ENCODE peak calls at places on chromosomes 12 and 14, in four cellular contexts. C is B cell, P is GM10248, T is ascending aorta. B is an unnamed sample.

GRCh38 chr14:85333313-85333712 is 196.6 kb upstream of the FLRT2 start:
- DNase-seq in C (no peak), T (no peak), P (no peak), B (no peak)

GRCh38 chr12:68559984-68560822 is 50.5 kb upstream of the RAP1B start:
- DNase-seq in T (peak), C (no peak), P (no peak), B (no peak)

GRCh38 chr12:4274396-4274959 is 916 bp downstream of the CCND2 start:
- DNase-seq in P (no peak), C (peak), T (no peak), B (no peak)

GRCh38 chr12:32542550-32543229 is 136.4 kb upstream of the DNM1L start:
- DNase-seq in C (no peak), T (no peak), P (no peak), B (no peak)

GRCh38 chr12:1803736-1804135 is 16.6 kb upstream of the LRTM2 start:
- DNase-seq in P (no peak), T (no peak), C (no peak), B (no peak)

GRCh38 chr14:60506010-60506409 is 2.9 kb upstream of the SIX6 start:
- DNase-seq in T (no peak), C (no peak), P (no peak), B (no peak)

GRCh38 chr12:91778091-91778819 is 367.4 kb downstream of the BTG1 start:
- DNase-seq in P (peak), C (peak), T (no peak), B (no peak)

GRCh38 chr14:67762051-67762450 is 54.3 kb downstream of the ZFYVE26 start:
- DNase-seq in C (no peak), P (no peak), T (no peak), B (no peak)

GRCh38 chr14:48536318-48536717 is 860.9 kb upstream of the MDGA2 start:
- DNase-seq in T (no peak), P (no peak), C (no peak), B (no peak)

GRCh38 chr12:28033538-28033915 is 61.0 kb upstream of the PTHLH start:
- DNase-seq in T (no peak), C (no peak), P (no peak), B (no peak)

GRCh38 chr12:47184813-47185212 is 105.1 kb upstream of the AMIGO2 start:
- DNase-seq in T (no peak), P (no peak), C (no peak), B (no peak)

GRCh38 chr12:86193931-86194330 is 62.3 kb downstream of the MGAT4C start:
- DNase-seq in T (no peak), C (no peak), P (no peak), B (no peak)

GRCh38 chr12:125346361-125346760 is 281.1 kb downstream of the AACS start:
- DNase-seq in P (no peak), T (no peak), C (peak), B (no peak)

GRCh38 chr12:38102197-38102596 is 214.4 kb upstream of the ALG10B start:
- DNase-seq in T (no peak), C (no peak), P (no peak), B (no peak)

GRCh38 chr12:67456281-67456918 is 187.2 kb downstream of the CAND1 start:
- DNase-seq in C (no peak), P (no peak), T (no peak), B (no peak)

GRCh38 chr12:46562625-46563228 is 190.2 kb upstream of the SLC38A2 start:
- DNase-seq in P (no peak), C (no peak), T (no peak), B (no peak)

GRCh38 chr12:96054262-96054645 is 18.9 kb upstream of the LTA4H start:
- DNase-seq in P (no peak), C (no peak), T (peak), B (no peak)

GRCh38 chr14:39615352-39615751 is 183.1 kb upstream of the FBXO33 start:
- DNase-seq in P (no peak), T (no peak), C (no peak), B (no peak)

GRCh38 chr12:1790470-1790869 is 29.9 kb upstream of the LRTM2 start:
- DNase-seq in P (no peak), C (no peak), T (no peak), B (no peak)

GRCh38 chr12:93908846-93909592 is 231.8 kb downstream of the CRADD start:
- DNase-seq in P (no peak), C (no peak), T (no peak), B (no peak)

GRCh38 chr12:90098132-90098779 is 389.6 kb upstream of the ATP2B1 start:
- DNase-seq in T (no peak), P (no peak), C (no peak), B (no peak)

GRCh38 chr14:54106802-54107377 is 150.3 kb upstream of the BMP4 start:
- DNase-seq in C (no peak), T (peak), P (no peak), B (no peak)

DNA sequence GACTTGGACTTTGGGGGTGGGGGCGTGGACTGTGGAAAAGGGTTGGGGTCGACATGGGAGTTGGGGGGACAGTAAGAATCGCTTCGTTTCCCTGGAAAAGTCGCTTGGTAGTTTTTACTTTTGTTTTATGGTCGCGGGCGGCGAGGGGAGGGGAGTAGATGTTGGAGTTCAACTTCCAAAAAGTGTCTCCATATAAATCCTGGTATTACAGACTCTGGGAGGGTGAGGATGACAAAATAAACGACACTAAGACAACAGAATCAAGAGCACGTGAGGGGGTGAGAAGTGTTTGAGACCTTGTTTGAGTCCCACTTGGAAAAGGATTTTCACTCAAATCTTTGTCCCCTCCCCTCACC is 650 bp upstream of the BCL11B start:
- DNase-seq in P (no peak), C (no peak), T (no peak), B (no peak)
- TF ChIP-seq CTCF in P (no peak), C (no peak), T (no peak), B (no peak)

DNA sequence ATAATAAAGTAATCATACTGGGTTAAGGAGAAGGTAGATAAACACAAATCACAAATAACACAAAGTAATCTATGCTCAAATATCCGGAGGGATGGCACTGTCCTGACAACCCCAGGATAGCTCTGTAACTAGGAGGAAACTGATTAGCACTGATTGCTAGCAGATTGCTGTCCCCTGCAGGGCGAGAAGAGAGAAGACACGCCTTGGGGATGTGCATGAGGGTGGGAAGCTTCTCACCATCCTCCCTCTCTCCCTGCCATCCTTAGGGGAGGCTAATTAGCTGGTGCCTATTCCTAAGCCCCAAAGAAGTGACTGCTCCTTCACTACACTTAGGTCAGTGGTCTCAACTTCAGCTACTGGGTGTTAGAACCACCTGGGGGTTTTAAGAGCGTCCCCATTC is 27.0 kb upstream of the TMEM260 start:
- DNase-seq in C (no peak), P (no peak), T (no peak), B (no peak)
- TF ChIP-seq CTCF in C (no peak), P (no peak), T (no peak), B (no peak)

DNA sequence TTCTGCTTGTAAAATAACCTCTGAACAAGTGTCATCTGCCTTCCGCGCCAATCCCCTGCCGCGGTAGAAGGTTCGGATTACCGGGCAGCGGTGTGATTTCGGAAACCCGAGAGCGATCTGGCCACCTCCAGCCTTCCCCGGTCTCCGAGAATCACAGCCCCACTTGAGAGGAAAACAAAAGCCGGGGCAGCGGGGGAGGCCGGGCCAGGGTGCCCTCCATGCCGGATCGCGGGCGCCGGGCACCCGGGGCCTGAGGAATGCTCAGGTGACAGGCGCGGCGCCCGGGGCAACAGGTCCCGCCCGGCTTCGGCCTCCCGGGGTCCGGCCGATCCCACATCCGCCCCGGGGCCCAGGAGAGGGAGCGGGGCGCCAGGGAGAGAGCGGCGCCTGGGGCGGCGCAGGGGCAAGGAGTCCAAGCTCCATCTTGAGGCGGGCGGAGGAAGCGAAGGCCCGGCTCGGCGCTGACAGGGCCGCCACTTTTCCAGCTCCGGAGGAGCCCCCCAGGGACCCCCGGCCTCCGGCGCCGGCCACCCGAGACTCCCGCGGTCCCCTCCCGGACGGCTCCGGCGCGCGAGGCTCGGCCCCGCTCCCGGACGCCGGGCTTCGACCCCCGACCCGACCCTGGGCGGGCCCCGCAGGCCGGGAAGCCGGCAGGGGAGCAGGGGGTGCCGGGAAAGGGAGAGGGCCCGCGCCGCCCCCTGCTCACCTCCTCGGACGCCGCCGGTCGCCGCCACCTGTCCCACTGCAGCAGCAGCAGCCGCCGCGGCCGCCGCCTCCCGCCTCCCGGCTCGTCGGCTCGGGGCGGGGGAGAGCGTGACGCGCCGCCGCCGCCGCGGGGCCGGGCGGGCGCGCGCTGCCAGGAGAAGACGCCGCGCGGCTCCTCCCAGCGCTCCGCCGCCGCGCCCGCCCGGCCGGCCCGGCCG is at the start of gene CLIP1:
- DNase-seq in P (peak), T (peak), C (peak), B (peak)
- TF ChIP-seq CTCF in P (peak), T (peak), C (peak), B (peak)

GRCh38 chr14:99480856-99481744 is at the start of the genes CCNK and SETD3:
- DNase-seq in T (peak), C (peak), P (peak), B (peak)

GRCh38 chr14:99478133-99478532 is 2.5 kb downstream of the SETD3 start:
- DNase-seq in T (no peak), P (no peak), C (no peak), B (no peak)

GRCh38 chr14:99481745-99482099 is 513 bp downstream of the CCNK start:
- DNase-seq in T (no peak), C (no peak), P (no peak), B (no peak)

GRCh38 chr14:99479160-99479902 is 1.3 kb downstream of the SETD3 start:
- DNase-seq in T (no peak), P (no peak), C (no peak), B (no peak)

GRCh38 chr14:99479903-99480855 is 480 bp downstream of the SETD3 start:
- DNase-seq in T (peak), P (peak), C (peak), B (peak)
- TF ChIP-seq CTCF in T (no peak), P (no peak), C (no peak), B (no peak)

GRCh38 chr12:108854055-108854452 is 3.3 kb downstream of the SSH1 start:
- DNase-seq in C (no peak), T (peak), P (no peak), B (no peak)
- TF ChIP-seq CTCF in C (no peak), T (peak), P (peak), B (peak)

GRCh38 chr14:38250316-38250715 is 5.6 kb downstream of the CLEC14A start:
- DNase-seq in P (no peak), T (no peak), C (no peak), B (no peak)

GRCh38 chr14:38252066-38252710 is 3.7 kb downstream of the CLEC14A start:
- DNase-seq in P (no peak), C (no peak), T (no peak), B (no peak)

GRCh38 chr14:38243696-38244250 is 12.1 kb downstream of the CLEC14A start:
- DNase-seq in T (no peak), C (no peak), P (no peak), B (no peak)

DNA sequence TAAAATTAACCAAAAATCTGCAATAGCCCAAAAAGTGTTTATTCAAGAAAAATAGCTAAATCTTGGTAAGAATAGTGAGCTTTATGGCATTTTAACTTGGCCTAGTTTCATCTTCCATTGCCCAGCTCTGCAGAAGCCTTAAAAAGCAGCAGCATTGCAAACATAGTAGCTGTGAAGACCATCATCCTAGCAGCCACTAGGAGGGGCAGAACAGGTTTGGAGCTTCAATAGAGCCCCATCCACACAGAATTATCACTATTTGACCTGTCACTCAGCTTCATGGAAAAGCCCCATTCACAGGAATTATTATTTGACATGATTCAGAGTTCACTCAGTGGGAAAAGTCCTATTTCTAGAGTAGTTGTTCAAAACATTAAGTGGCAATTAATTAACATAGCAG is 7.3 kb downstream of the CLEC14A start:
- DNase-seq in C (no peak), T (no peak), P (no peak), B (no peak)
- TF ChIP-seq CTCF in C (no peak), T (no peak), P (no peak), B (peak)

DNA sequence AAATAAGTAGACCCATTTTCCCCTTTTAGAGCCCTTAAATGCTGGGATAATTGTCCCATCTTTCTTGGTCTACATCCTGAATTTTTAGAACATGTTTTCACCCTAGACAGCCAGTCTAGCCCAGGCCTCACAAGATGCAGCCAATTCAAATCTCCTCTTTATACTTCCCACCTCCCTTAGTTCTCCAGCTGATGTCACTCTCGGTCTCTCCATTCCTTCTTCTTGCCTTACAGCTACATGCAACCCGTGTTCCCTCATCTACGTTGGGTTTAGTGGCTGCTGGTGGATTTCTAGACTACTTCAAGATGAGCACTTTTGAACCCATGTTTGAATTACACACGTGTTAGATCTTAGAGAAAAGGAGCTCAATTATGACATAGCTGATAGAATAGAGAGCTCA is 132.0 kb downstream of the PPM1H start:
- DNase-seq in C (no peak), P (no peak), T (no peak), B (no peak)
- TF ChIP-seq CTCF in C (no peak), P (no peak), T (no peak), B (no peak)